ENCODE peak calls at places on chromosomes 13 and 19, in ten cellular contexts. G is spleen, A is left ventricle myocardium inferior, S is GM23338, T is RWPE2, Q is tibial artery, O is colonic mucosa, J is upper lobe of right lung, U is PC-3, X is H1. Z is an unnamed sample.

GRCh38 chr19:18939922-18940775 is 868 bp downstream of the HOMER3 start:
- DNase-seq in G (peak; percentile 83), A (peak; percentile 46), S (peak; percentile 87), T (no peak), Q (peak; percentile 65), O (peak; percentile 36), J (peak; percentile 75), U (peak; percentile 59), X (peak; percentile 88), Z (peak; percentile 71)

GRCh38 chr13:112506046-112506445 is 81.9 kb downstream of the TUBGCP3 start:
- DNase-seq in G (no peak), A (no peak), S (no peak), T (no peak), Q (no peak), O (no peak), J (no peak), U (peak; percentile 5), X (no peak), Z (no peak)

GRCh38 chr13:75687145-75687763 is 51.1 kb downstream of the LMO7 start:
- DNase-seq in G (no peak), A (no peak), S (peak; percentile 75), T (no peak), Q (no peak), O (no peak), J (no peak), U (peak; percentile 73), X (no peak), Z (no peak)

GRCh38 chr19:3343619-3344502 is 22.5 kb upstream of the NFIC start:
- DNase-seq in G (peak; percentile 80), A (peak; percentile 83), S (peak; percentile 66), T (peak; percentile 87), Q (peak; percentile 97), O (peak; percentile 66), J (peak; percentile 92), U (peak; percentile 89), X (no peak), Z (peak; percentile 74)

GRCh38 chr19:7868326-7868670 is 5.9 kb downstream of the PRR36 start:
- DNase-seq in G (no peak), A (no peak), S (peak; percentile 83), T (peak; percentile 50), Q (no peak), O (no peak), J (no peak), U (peak; percentile 67), X (no peak), Z (no peak)

GRCh38 chr19:44689290-44690130 is 9.4 kb upstream of the CEACAM16 start:
- DNase-seq in G (peak; percentile 90), A (peak; percentile 69), S (peak; percentile 89), T (no peak), Q (peak; percentile 69), O (peak; percentile 90), J (peak; percentile 90), U (peak; percentile 64), X (peak; percentile 96), Z (no peak)

GRCh38 chr19:42201489-42202289 is 15.8 kb downstream of the DEDD2 start:
- DNase-seq in G (peak; percentile 91), A (peak; percentile 32), S (no peak), T (no peak), Q (no peak), O (no peak), J (peak; percentile 84), U (no peak), X (no peak), Z (peak; percentile 35)

GRCh38 chr13:48151766-48152165 is 56.9 kb upstream of the MED4 start:
- DNase-seq in G (no peak), A (no peak), S (no peak), T (no peak), Q (no peak), O (no peak), J (no peak), U (no peak), X (no peak), Z (no peak)

GRCh38 chr19:38793671-38794070 is 4.7 kb downstream of the LGALS7B start:
- DNase-seq in G (no peak), A (no peak), S (no peak), T (no peak), Q (no peak), O (no peak), J (no peak), U (no peak), X (no peak), Z (no peak)

GRCh38 chr19:2625434-2625833 is 77.1 kb downstream of the GNG7 start:
- DNase-seq in G (peak; percentile 87), A (peak; percentile 52), S (no peak), T (no peak), Q (peak; percentile 69), O (peak; percentile 76), J (peak; percentile 77), U (no peak), X (no peak), Z (peak; percentile 37)

GRCh38 chr13:90270231-90270630 is 1077.3 kb upstream of the MIR17HG start:
- DNase-seq in G (no peak), A (no peak), S (no peak), T (no peak), Q (no peak), O (no peak), J (no peak), U (no peak), X (no peak), Z (no peak)

GRCh38 chr19:5995606-5996005 is 17.7 kb upstream of the RANBP3 start:
- DNase-seq in G (no peak), A (no peak), S (no peak), T (no peak), Q (no peak), O (no peak), J (no peak), U (no peak), X (no peak), Z (no peak)

DNA sequence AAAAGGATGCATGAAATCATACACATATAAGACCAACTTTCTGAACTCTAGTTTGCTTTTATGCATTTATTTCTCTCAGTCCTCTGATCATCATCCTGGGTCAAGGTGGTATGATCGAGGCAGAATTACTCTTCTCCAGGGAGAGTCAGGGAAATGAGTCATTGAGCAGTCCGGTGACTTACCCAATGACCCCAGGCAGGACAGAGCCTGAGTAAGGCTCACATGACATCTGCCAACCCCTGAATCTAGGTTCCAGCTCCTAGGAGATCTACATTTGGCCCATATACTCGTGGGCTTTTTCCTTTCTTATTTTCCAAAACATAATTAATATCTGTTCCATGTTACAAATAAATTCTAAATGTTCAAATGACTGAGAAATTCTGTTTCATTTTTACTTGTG is 502.3 kb downstream of the FOXO1 start:
- DNase-seq in G (no peak), A (no peak), S (no peak), T (no peak), Q (peak; percentile 39), O (no peak), J (no peak), U (peak; percentile 25), X (no peak), Z (peak; percentile 65)
- H3K4me1 ChIP-seq in G (no peaks in the 10 kb centered on the region), A (peaks cover 4% of the 10 kb centered on the region), S (no peaks in the 10 kb centered on the region), T (peaks cover 6% of the 10 kb centered on the region), Q (peaks cover 10% of the 10 kb centered on the region), O (no peaks in the 10 kb centered on the region), J (no peaks in the 10 kb centered on the region), U (peaks cover 20% of the 10 kb centered on the region), X (no peaks in the 10 kb centered on the region), Z (no peaks in the 10 kb centered on the region)

GRCh38 chr19:15337202-15337601 is 4.9 kb upstream of the BRD4 start:
- DNase-seq in G (peak; percentile 23), A (no peak), S (no peak), T (no peak), Q (peak; percentile 46), O (no peak), J (no peak), U (peak; percentile 58), X (no peak), Z (peak; percentile 43)

DNA sequence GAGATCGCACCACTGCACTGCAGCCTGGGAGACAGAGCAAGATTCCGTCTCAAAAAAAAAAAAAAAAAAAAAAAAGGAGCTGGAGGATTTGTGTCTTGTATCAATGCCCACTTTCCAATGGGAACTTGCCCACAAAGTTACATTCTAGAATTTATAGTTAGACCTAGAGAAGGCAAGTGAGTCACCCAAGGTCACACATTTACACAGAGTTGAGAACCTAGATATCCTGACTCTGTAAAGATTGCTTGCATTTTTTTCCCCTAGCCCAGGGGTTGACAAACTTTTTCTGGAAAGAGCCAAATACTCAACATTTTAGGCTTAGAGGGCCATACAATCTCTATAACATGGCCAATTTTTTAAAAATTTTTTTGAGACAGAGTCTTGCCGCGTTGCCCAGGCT is 7.7 kb upstream of the BRD4 start:
- DNase-seq in G (no peak), A (no peak), S (no peak), T (no peak), Q (no peak), O (no peak), J (no peak), U (no peak), X (no peak), Z (no peak)
- H3K4me3 ChIP-seq in G (no peak overlapping the region), A (no peak overlapping the region), S (no peak overlapping the region), T (no peak overlapping the region), Q (no peak overlapping the region), O (no peak overlapping the region), J (no peak overlapping the region), U (no peak overlapping the region), X (no peak overlapping the region), Z (no peak overlapping the region)

GRCh38 chr19:4759388-4760284 is 31.9 kb upstream of the FEM1A start:
- DNase-seq in G (peak; percentile 92), A (peak; percentile 89), S (peak; percentile 97), T (peak; percentile 79), Q (peak; percentile 79), O (peak; percentile 91), J (peak; percentile 96), U (peak; percentile 79), X (peak; percentile 93), Z (peak; percentile 64)
- TF ChIP-seq CTCF in G (no peak), A (no peak), S (no peak), T (no peak), Q (no peak), O (no peak), J (no peak), U (no peak), X (no peak), Z (no peak)

GRCh38 chr19:51121257-51121656 is 3.4 kb upstream of the SIGLEC9 start:
- DNase-seq in G (peak; percentile 70), A (no peak), S (no peak), T (no peak), Q (no peak), O (no peak), J (no peak), U (no peak), X (no peak), Z (no peak)
- H3K4me1 ChIP-seq in G (peaks cover 65% of the 10 kb centered on the region), A (no peaks in the 10 kb centered on the region), S (no peaks in the 10 kb centered on the region), T (no peaks in the 10 kb centered on the region), Q (no peaks in the 10 kb centered on the region), O (no peaks in the 10 kb centered on the region), J (no peaks in the 10 kb centered on the region), U (no peaks in the 10 kb centered on the region), X (no peaks in the 10 kb centered on the region), Z (no peaks in the 10 kb centered on the region)

GRCh38 chr13:28819748-28820098 is 416 bp upstream of the MTUS2 start:
- DNase-seq in G (no peak), A (peak; percentile 69), S (peak; percentile 86), T (no peak), Q (no peak), O (peak; percentile 34), J (peak; percentile 77), U (peak; percentile 23), X (peak; percentile 92), Z (no peak)
- H3K4me3 ChIP-seq in G (peak overlapping the region; percentile 42), A (peak overlapping the region; percentile 71), S (peak overlapping the region; percentile 68), T (peak overlapping the region; percentile 21), Q (peak overlapping the region; percentile 43), O (no peak overlapping the region), J (no peak overlapping the region), U (no peak overlapping the region), X (peak overlapping the region; percentile 75), Z (no peak overlapping the region)